ENCODE peak calls at places on chromosomes 6 and 20, in nine cellular contexts. O is stomach, H is astrocyte of the spinal cord, S is GM12864, N is neural progenitor cell, X is choroid plexus epithelial cell, A is GM12865, U is PC-9, Q is cardiac fibroblast. L is an unnamed sample.

GRCh38 chr20:57849126-57849867 is 139.5 kb upstream of the PMEPA1 start:
- DNase-seq in H (no peak), A (no peak), S (no peak), X (no peak), U (no peak), Q (no peak), O (no peak), N (no peak), L (peak; percentile 84)

GRCh38 chr20:2520617-2521016 is 11.9 kb upstream of the ZNF343 start:
- DNase-seq in O (no peak), Q (no peak), H (no peak), A (no peak), U (no peak), X (no peak), N (no peak), S (no peak), L (no peak)

GRCh38 chr6:118350881-118351430 is 197.1 kb upstream of the PLN start:
- DNase-seq in X (no peak), A (no peak), S (no peak), U (no peak), N (no peak), H (no peak), O (no peak), Q (no peak), L (peak; percentile 15)

GRCh38 chr6:7828123-7828522 is 82.5 kb downstream of the TXNDC5 start:
- DNase-seq in O (no peak), U (no peak), S (no peak), A (no peak), Q (no peak), X (no peak), N (no peak), H (peak; percentile 7), L (no peak)

GRCh38 chr6:67594366-67594765 is 1040.7 kb upstream of the ADGRB3 start:
- DNase-seq in O (no peak), S (no peak), N (no peak), H (peak; percentile 2), A (no peak), Q (peak; percentile 27), X (peak; percentile 40), U (no peak), L (no peak)

GRCh38 chr6:55957961-55958422 is 82.6 kb upstream of the BMP5 start:
- DNase-seq in U (no peak), O (no peak), N (no peak), A (no peak), X (no peak), S (no peak), H (peak; percentile 12), Q (no peak), L (peak; percentile 47)

GRCh38 chr6:131255434-131255833 is 120.2 kb downstream of the AKAP7 start:
- DNase-seq in A (no peak), Q (no peak), S (no peak), O (no peak), H (no peak), N (no peak), X (peak; percentile 40), U (no peak), L (no peak)

GRCh38 chr6:36985963-36986703 is at the start of gene MTCH1:
- DNase-seq in O (peak; percentile 92), U (peak; percentile 64), X (peak; percentile 93), A (peak; percentile 95), S (peak; percentile 53), N (peak; percentile 96), H (peak; percentile 91), Q (peak; percentile 86), L (peak; percentile 92)

GRCh38 chr6:24858154-24858801 is 59.6 kb upstream of the ARMH2 start:
- DNase-seq in U (peak; percentile 79), Q (peak; percentile 75), A (peak; percentile 83), S (peak; percentile 79), N (no peak), X (no peak), O (no peak), H (no peak), L (peak; percentile 69)

GRCh38 chr6:54786154-54786553 is 60.4 kb upstream of the FAM83B start:
- DNase-seq in N (no peak), A (no peak), Q (no peak), H (no peak), S (no peak), U (no peak), O (no peak), X (no peak), L (no peak)

GRCh38 chr20:8144282-8145245 is 12.5 kb downstream of the PLCB1 start:
- DNase-seq in U (no peak), H (peak; percentile 93), X (peak; percentile 97), Q (peak; percentile 92), A (peak; percentile 9), N (no peak), O (no peak), S (no peak), L (peak; percentile 93)

GRCh38 chr20:6277661-6278060 is 154.8 kb upstream of the FERMT1 start:
- DNase-seq in H (peak; percentile 17), O (no peak), N (no peak), S (no peak), Q (peak; percentile 27), X (peak; percentile 67), U (no peak), A (no peak), L (no peak)

GRCh38 chr6:73632346-73632745 is 21.4 kb downstream of the SLC17A5 start:
- DNase-seq in N (no peak), Q (no peak), S (no peak), X (no peak), A (no peak), U (no peak), H (no peak), O (no peak), L (no peak)

GRCh38 chr20:47365023-47365764 is 8.7 kb upstream of the ZMYND8 start:
- DNase-seq in X (no peak), N (no peak), Q (no peak), U (no peak), H (no peak), A (no peak), O (no peak), S (no peak), L (no peak)

GRCh38 chr6:11467364-11467763 is 70.2 kb upstream of the TMEM170B start:
- DNase-seq in N (no peak), U (no peak), X (no peak), A (peak; percentile 84), S (no peak), H (no peak), Q (no peak), O (no peak), L (no peak)

GRCh38 chr20:25257130-25257529 is 9.2 kb downstream of the PYGB start:
- DNase-seq in X (no peak), H (no peak), U (no peak), O (no peak), S (no peak), Q (no peak), N (no peak), A (no peak), L (no peak)

GRCh38 chr6:139748353-139749146 is 374.1 kb upstream of the CITED2 start:
- DNase-seq in N (no peak), S (no peak), Q (peak; percentile 23), U (peak; percentile 53), A (no peak), O (no peak), X (peak; percentile 80), H (no peak), L (peak; percentile 29)

GRCh38 chr6:147695819-147696218 is 187.3 kb downstream of the SAMD5 start:
- DNase-seq in O (no peak), X (no peak), S (no peak), U (no peak), N (no peak), Q (no peak), H (no peak), A (no peak), L (no peak)

GRCh38 chr6:35019831-35020230 is 121.3 kb downstream of the TCP11 start:
- DNase-seq in H (no peak), S (no peak), U (no peak), O (no peak), X (no peak), Q (no peak), A (no peak), N (no peak), L (no peak)
- TF ChIP-seq CTCF in H (no peak), S (no peak), U (no peak), O (no peak), X (no peak), Q (no peak), A (no peak), N (no peak), L (no peak)

GRCh38 chr6:161498359-161498758 is 224.5 kb upstream of the AGPAT4 start:
- DNase-seq in O (no peak), Q (peak; percentile 62), X (peak; percentile 41), S (no peak), N (peak; percentile 84), A (peak; percentile 18), U (no peak), H (peak; percentile 38), L (peak; percentile 59)

GRCh38 chr6:161496941-161497340 is 223.1 kb upstream of the AGPAT4 start:
- DNase-seq in O (no peak), N (no peak), H (no peak), S (no peak), A (no peak), Q (no peak), X (no peak), U (no peak), L (no peak)

GRCh38 chr6:161498881-161499280 is 225.0 kb upstream of the AGPAT4 start:
- DNase-seq in X (no peak), N (no peak), A (no peak), S (no peak), H (no peak), U (no peak), O (no peak), Q (no peak), L (no peak)

GRCh38 chr6:161489626-161490306 is 215.9 kb upstream of the AGPAT4 start:
- DNase-seq in Q (no peak), O (no peak), A (no peak), U (no peak), S (no peak), X (no peak), H (no peak), N (no peak), L (peak; percentile 35)

GRCh38 chr6:161493731-161494130 is 219.9 kb upstream of the AGPAT4 start:
- DNase-seq in O (no peak), S (no peak), N (no peak), Q (no peak), U (no peak), A (no peak), H (no peak), X (no peak), L (no peak)
- H3K4me3 ChIP-seq in O (no peak overlapping the region), S (no peak overlapping the region), N (no peak overlapping the region), Q (no peak overlapping the region), U (no peak overlapping the region), A (no peak overlapping the region), H (no peak overlapping the region), X (no peak overlapping the region), L (no peak overlapping the region)

GRCh38 chr20:63658749-63659187 is 656 bp downstream of the RTEL1 start:
- DNase-seq in O (no peak), S (no peak), X (peak; percentile 65), Q (peak; percentile 49), N (no peak), H (no peak), U (no peak), A (no peak), L (peak; percentile 50)
- TF ChIP-seq CTCF in O (no peak), S (no peak), X (no peak), Q (no peak), N (no peak), H (no peak), U (no peak), A (no peak), L (no peak)

GRCh38 chr20:38836991-38837390 is 31.5 kb downstream of the PPP1R16B start:
- DNase-seq in X (no peak), N (no peak), S (peak; percentile 68), A (peak; percentile 69), U (no peak), H (no peak), Q (no peak), O (no peak), L (no peak)
- H3K4me3 ChIP-seq in X (no peak overlapping the region), N (no peak overlapping the region), S (no peak overlapping the region), A (no peak overlapping the region), U (no peak overlapping the region), H (no peak overlapping the region), Q (no peak overlapping the region), O (no peak overlapping the region), L (no peak overlapping the region)